ENCODE peak calls at places on chromosomes 12 and 14, in six cellular contexts. K, G, D, B, I and R are unnamed samples.

GRCh38 chr12:128388461-128388921 is 121.5 kb downstream of the TMEM132C start:
- DNase-seq in B (no peak), G (no peak), I (peak), D (no peak), K (no peak), R (no peak)

GRCh38 chr12:44031472-44032185 is 195.7 kb downstream of the TMEM117 start:
- DNase-seq in G (no peak), B (no peak), K (no peak), I (no peak), D (no peak), R (no peak)

GRCh38 chr14:94390372-94391086 is 2.1 kb upstream of the SERPINA1 start:
- DNase-seq in D (peak), B (no peak), K (no peak), G (no peak), I (peak), R (no peak)

GRCh38 chr12:125140918-125141573 is 75.8 kb downstream of the AACS start:
- DNase-seq in G (no peak), K (no peak), B (peak), D (no peak), I (no peak), R (peak)

GRCh38 chr14:101915871-101916815 is 48.2 kb upstream of the DYNC1H1 start:
- DNase-seq in D (no peak), K (no peak), B (no peak), G (no peak), I (no peak), R (no peak)

GRCh38 chr14:55272415-55272786 is 1.2 kb downstream of the FBXO34 start:
- DNase-seq in I (no peak), D (no peak), B (no peak), G (no peak), K (no peak), R (no peak)

GRCh38 chr12:96249196-96250118 is 55.3 kb downstream of the ELK3 start:
- DNase-seq in I (peak), B (peak), G (no peak), K (no peak), D (no peak), R (no peak)

GRCh38 chr14:38210587-38211257 is 3.0 kb downstream of the SSTR1 start:
- DNase-seq in I (no peak), B (peak), K (no peak), D (no peak), G (no peak), R (peak)

GRCh38 chr12:32248594-32249140 is 142.0 kb downstream of the BICD1 start:
- DNase-seq in B (peak), I (no peak), K (no peak), G (no peak), D (no peak), R (no peak)

GRCh38 chr14:89171168-89171567 is 245.9 kb downstream of the FOXN3 start:
- DNase-seq in B (peak), I (no peak), K (no peak), G (no peak), D (no peak), R (no peak)

GRCh38 chr14:52079239-52079956 is 10.5 kb upstream of the NID2 start:
- DNase-seq in K (no peak), D (no peak), G (no peak), B (peak), I (no peak), R (no peak)

GRCh38 chr12:103348935-103349334 is 146.8 kb downstream of the C12orf42 start:
- DNase-seq in K (no peak), I (no peak), G (no peak), B (no peak), D (no peak), R (no peak)

GRCh38 chr14:87133073-87133815 is 859.7 kb downstream of the GALC start:
- DNase-seq in D (peak), I (no peak), K (no peak), G (no peak), B (peak), R (no peak)

GRCh38 chr12:6821271-6821673 is 349 bp upstream of the GPR162 start:
- DNase-seq in K (peak), G (no peak), D (peak), I (peak), B (peak), R (no peak)

GRCh38 chr12:91958816-91959215 is 186.8 kb downstream of the BTG1 start:
- DNase-seq in I (no peak), B (peak), G (no peak), K (no peak), D (peak), R (no peak)

GRCh38 chr12:125944446-125944845 is 879.2 kb downstream of the AACS start:
- DNase-seq in I (no peak), G (no peak), D (no peak), B (no peak), K (no peak), R (no peak)

GRCh38 chr14:22296722-22297121 is 292.3 kb downstream of the DAD1 start:
- DNase-seq in G (no peak), D (peak), I (no peak), B (peak), K (no peak), R (no peak)

GRCh38 chr12:31835276-31835882 is 106.6 kb upstream of the AMN1 start:
- DNase-seq in B (no peak), D (no peak), K (no peak), I (no peak), G (no peak), R (no peak)